ENCODE peak calls at places on chromosomes 1 and 21, in nine cellular contexts. C, Q, P, E, Z, W, X, L and S are unnamed samples.
A peak's percentile ranks its signal among the peaks of the same experiment; 100 is the strongest.

GRCh38 chr1:209486861-209487260 is 96.7 kb upstream of the CAMK1G start:
- DNase-seq in E (no peak), W (no peak), C (peak; percentile 10), Z (no peak), L (no peak), Q (peak; percentile 31), X (peak; percentile 12), P (no peak), S (no peak)

GRCh38 chr1:48093696-48094518 is 96.7 kb upstream of the TRABD2B start:
- DNase-seq in Q (peak; percentile 43), X (peak; percentile 6), W (no peak), P (peak; percentile 38), L (peak; percentile 46), Z (peak; percentile 80), E (peak; percentile 35), C (peak; percentile 18), S (no peak)

GRCh38 chr1:6262570-6263420 is 1.9 kb upstream of the GPR153 start:
- DNase-seq in L (no peak), P (no peak), Z (no peak), C (no peak), X (no peak), W (no peak), Q (no peak), E (peak; percentile 83), S (no peak)

GRCh38 chr1:151326619-151327222 is 495 bp downstream of the PI4KB start:
- DNase-seq in L (peak; percentile 38), C (peak; percentile 49), Z (no peak), X (no peak), W (peak; percentile 61), E (peak; percentile 71), P (no peak), Q (peak; percentile 43), S (no peak)

GRCh38 chr1:215631489-215631888 is 64.4 kb downstream of the KCTD3 start:
- DNase-seq in P (no peak), Q (peak; percentile 13), L (no peak), C (peak; percentile 74), W (no peak), X (no peak), Z (peak; percentile 12), E (no peak), S (no peak)

GRCh38 chr1:183419399-183419798 is 1.2 kb upstream of the NMNAT2 start:
- DNase-seq in W (no peak), Q (no peak), E (no peak), X (no peak), C (no peak), Z (no peak), L (no peak), P (no peak), S (no peak)

GRCh38 chr1:16164821-16165364 is 9.0 kb upstream of the EPHA2 start:
- DNase-seq in E (peak; percentile 39), Q (no peak), W (no peak), L (no peak), X (no peak), C (no peak), P (no peak), Z (no peak), S (no peak)

GRCh38 chr21:36282568-36283230 is 37.3 kb upstream of the MORC3 start:
- DNase-seq in P (no peak), X (peak; percentile 20), C (peak; percentile 10), W (no peak), Q (peak; percentile 41), Z (no peak), E (no peak), L (no peak), S (no peak)

GRCh38 chr1:82755671-82756070 is 954.9 kb downstream of the ADGRL2 start:
- DNase-seq in W (no peak), E (no peak), Q (no peak), X (no peak), P (no peak), C (no peak), Z (no peak), L (no peak), S (no peak)

GRCh38 chr1:209879539-209879938 is 51.8 kb downstream of the UTP25 start:
- DNase-seq in E (no peak), P (no peak), C (no peak), Z (no peak), Q (no peak), L (peak; percentile 57), X (peak; percentile 56), W (no peak), S (no peak)

GRCh38 chr1:164602142-164602429 is 43.1 kb downstream of the PBX1 start:
- DNase-seq in X (no peak), C (no peak), Q (no peak), E (no peak), L (no peak), W (no peak), P (no peak), Z (no peak), S (no peak)

GRCh38 chr1:226422478-226422877 is 14.6 kb upstream of the PARP1 start:
- DNase-seq in X (no peak), E (no peak), Z (no peak), W (no peak), C (no peak), Q (no peak), P (no peak), L (no peak), S (no peak)

GRCh38 chr21:33490991-33491372 is 534 bp downstream of the DNAJC28 start:
- DNase-seq in L (no peak), E (no peak), W (no peak), Q (no peak), C (no peak), X (peak; percentile 1), P (no peak), Z (peak; percentile 10), S (no peak)

GRCh38 chr1:55206210-55206609 is 9.0 kb downstream of the USP24 start:
- DNase-seq in W (no peak), P (no peak), X (no peak), L (no peak), Q (no peak), Z (no peak), C (no peak), E (no peak), S (no peak)

GRCh38 chr1:1205769-1206375 is 520 bp downstream of the TNFRSF18 start:
- DNase-seq in L (no peak), W (no peak), E (no peak), Z (no peak), P (no peak), C (no peak), Q (no peak), X (no peak), S (no peak)
- H3K4me3 ChIP-seq in L (peak overlapping the region; percentile 43), W (no peak overlapping the region), E (peak overlapping the region; percentile 36), Z (peak overlapping the region; percentile 35), P (peak overlapping the region; percentile 25), C (no peak overlapping the region), Q (no peak overlapping the region), X (peak overlapping the region; percentile 5), S (no peak overlapping the region)

GRCh38 chr1:100132566-100133477 is at the start of the genes SASS6 and TRMT13:
- DNase-seq in E (peak; percentile 98), P (peak; percentile 84), W (peak; percentile 97), Q (peak; percentile 99), X (peak; percentile 98), Z (peak; percentile 97), L (peak; percentile 98), C (peak; percentile 99), S (peak; percentile 94)

GRCh38 chr1:100127226-100127625 is 5.5 kb downstream of the SASS6 start:
- DNase-seq in L (no peak), P (no peak), W (no peak), Q (no peak), X (no peak), C (no peak), Z (no peak), E (no peak), S (no peak)

GRCh38 chr1:100130552-100131077 is 2.1 kb downstream of the SASS6 start:
- DNase-seq in E (no peak), C (peak; percentile 25), Z (no peak), Q (no peak), W (no peak), L (no peak), X (no peak), P (peak; percentile 20), S (no peak)

GRCh38 chr1:100134872-100135271 is 1.9 kb downstream of the TRMT13 start:
- DNase-seq in Q (peak; percentile 2), E (no peak), Z (no peak), W (no peak), P (no peak), X (no peak), L (no peak), C (peak; percentile 1), S (no peak)

GRCh38 chr1:100131623-100132022 is 1.1 kb downstream of the SASS6 start:
- DNase-seq in Q (no peak), W (no peak), L (no peak), X (no peak), P (no peak), Z (no peak), C (no peak), E (no peak), S (no peak)
- TF ChIP-seq CTCF in Q (no peak), W (no peak), L (no peak), X (no peak), P (no peak), Z (no peak), C (no peak), E (no peak), S (no peak)

GRCh38 chr1:18644469-18645171 is 14.0 kb downstream of the PAX7 start:
- DNase-seq in Q (no peak), P (no peak), C (no peak), L (no peak), E (no peak), Z (no peak), X (no peak), W (no peak), S (no peak)

GRCh38 chr1:18646091-18646775 is 15.6 kb downstream of the PAX7 start:
- DNase-seq in W (no peak), P (no peak), E (no peak), Z (peak; percentile 87), L (no peak), X (no peak), Q (no peak), C (no peak), S (no peak)

GRCh38 chr1:18644013-18644399 is 13.4 kb downstream of the PAX7 start:
- DNase-seq in L (no peak), C (no peak), Q (no peak), W (no peak), X (no peak), P (no peak), Z (no peak), E (no peak), S (no peak)

GRCh38 chr1:18646776-18647410 is 16.2 kb downstream of the PAX7 start:
- DNase-seq in P (no peak), W (no peak), E (no peak), C (no peak), X (no peak), Z (peak; percentile 87), Q (no peak), L (no peak), S (no peak)

GRCh38 chr1:18645172-18646090 is 14.8 kb downstream of the PAX7 start:
- DNase-seq in E (no peak), Z (peak; percentile 85), L (no peak), C (no peak), P (no peak), W (no peak), X (no peak), Q (no peak), S (no peak)
- H3K27me3 ChIP-seq in E (peaks cover 100% of the 10 kb centered on the region), Z (peaks cover 100% of the 10 kb centered on the region), L (peaks cover 100% of the 10 kb centered on the region), C (peaks cover 81% of the 10 kb centered on the region), P (peaks cover 51% of the 10 kb centered on the region), W (no peaks in the 10 kb centered on the region), X (peaks cover 66% of the 10 kb centered on the region), Q (peaks cover 74% of the 10 kb centered on the region), S (peaks cover 53% of the 10 kb centered on the region)

DNA sequence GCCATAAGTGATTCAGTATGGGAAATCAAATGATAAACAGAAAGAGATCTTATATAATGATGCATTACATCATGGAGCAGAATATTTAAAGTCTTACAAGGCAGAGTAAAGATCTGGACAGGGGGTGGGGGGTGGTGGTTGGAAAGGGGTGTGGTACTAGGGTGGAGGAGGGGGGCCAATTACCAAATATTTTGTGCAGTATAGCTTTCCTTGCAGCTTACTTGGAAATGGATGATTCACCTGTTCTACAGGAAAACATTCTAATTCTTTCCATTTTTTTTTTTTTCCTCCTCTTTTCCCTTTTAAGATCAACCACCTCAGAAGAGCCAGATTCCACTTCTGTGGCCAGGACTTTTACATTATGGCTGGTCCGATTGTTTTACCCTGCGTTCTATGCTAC is 859.3 kb downstream of the USP25 start:
- DNase-seq in E (no peak), Q (no peak), W (no peak), P (no peak), C (no peak), L (no peak), X (no peak), Z (no peak), S (no peak)
- H3K4me3 ChIP-seq in E (no peak overlapping the region), Q (no peak overlapping the region), W (peak overlapping the region; percentile 56), P (peak overlapping the region; percentile 39), C (no peak overlapping the region), L (peak overlapping the region; percentile 73), X (peak overlapping the region; percentile 63), Z (peak overlapping the region; percentile 43), S (no peak overlapping the region)